ENCODE peak calls at places on chromosomes 2 and 18, in four cellular contexts. A, B, S and T are unnamed samples.

GRCh38 chr2:236997086-236997485 is 88.6 kb upstream of the COPS8 start:
- DNase-seq in A (no peak), B (no peak), S (no peak), T (no peak)

GRCh38 chr2:118974103-118974911 is 32.3 kb downstream of the MARCO start:
- DNase-seq in A (no peak), B (no peak), S (no peak), T (no peak)

GRCh38 chr2:170235860-170236638 is 58.1 kb downstream of the MYO3B start:
- DNase-seq in A (no peak), B (peak), S (no peak), T (no peak)

GRCh38 chr18:56393870-56394269 is 244.5 kb downstream of the TXNL1 start:
- DNase-seq in A (no peak), B (no peak), S (no peak), T (no peak)

GRCh38 chr18:48997985-48998831 is 47.4 kb upstream of the SMAD7 start:
- DNase-seq in A (peak), B (peak), S (no peak), T (no peak)

GRCh38 chr2:173834124-173834523 is 131.0 kb downstream of the SP3 start:
- DNase-seq in A (no peak), B (no peak), S (no peak), T (no peak)

GRCh38 chr2:54599914-54600313 is 123.5 kb upstream of the EML6 start:
- DNase-seq in A (peak), B (no peak), S (peak), T (peak)

GRCh38 chr2:237209046-237209375 is 123.3 kb downstream of the COPS8 start:
- DNase-seq in A (no peak), B (no peak), S (no peak), T (no peak)

GRCh38 chr2:190060626-190061025 is 1.9 kb downstream of the MSTN start:
- DNase-seq in A (no peak), B (no peak), S (no peak), T (no peak)

GRCh38 chr2:121185571-121186074 is 99.4 kb downstream of the TFCP2L1 start:
- DNase-seq in A (peak), B (peak), S (no peak), T (peak)

GRCh38 chr2:118089015-118089800 is 937 bp downstream of the INSIG2 start:
- DNase-seq in A (no peak), B (no peak), S (peak), T (no peak)

GRCh38 chr18:25832008-25832604 is 258.3 kb downstream of the SS18 start:
- DNase-seq in A (no peak), B (peak), S (peak), T (no peak)

GRCh38 chr2:98507940-98508689 is 63.5 kb downstream of the INPP4A start:
- DNase-seq in A (no peak), B (no peak), S (peak), T (no peak)

GRCh38 chr2:220076734-220077133 is 449.3 kb downstream of the SLC4A3 start:
- DNase-seq in A (peak), B (no peak), S (no peak), T (peak)

GRCh38 chr2:225993430-225993829 is 593.9 kb downstream of the NYAP2 start:
- DNase-seq in A (no peak), B (no peak), S (no peak), T (no peak)

GRCh38 chr18:77068890-77069312 is 63.7 kb downstream of the MBP start:
- DNase-seq in A (no peak), B (no peak), S (no peak), T (no peak)

GRCh38 chr18:54766631-54767030 is 61.6 kb upstream of the RAB27B start:
- DNase-seq in A (no peak), B (no peak), S (no peak), T (no peak)

GRCh38 chr2:235599596-235600338 is 105.9 kb downstream of the AGAP1 start:
- DNase-seq in A (no peak), B (no peak), S (no peak), T (no peak)

GRCh38 chr2:9639000-9639602 is 8.3 kb upstream of the YWHAQ start:
- DNase-seq in A (no peak), B (no peak), S (no peak), T (no peak)

GRCh38 chr2:7612969-7613368 is 695.8 kb downstream of the RNF144A start:
- DNase-seq in A (no peak), B (no peak), S (no peak), T (no peak)

DNA sequence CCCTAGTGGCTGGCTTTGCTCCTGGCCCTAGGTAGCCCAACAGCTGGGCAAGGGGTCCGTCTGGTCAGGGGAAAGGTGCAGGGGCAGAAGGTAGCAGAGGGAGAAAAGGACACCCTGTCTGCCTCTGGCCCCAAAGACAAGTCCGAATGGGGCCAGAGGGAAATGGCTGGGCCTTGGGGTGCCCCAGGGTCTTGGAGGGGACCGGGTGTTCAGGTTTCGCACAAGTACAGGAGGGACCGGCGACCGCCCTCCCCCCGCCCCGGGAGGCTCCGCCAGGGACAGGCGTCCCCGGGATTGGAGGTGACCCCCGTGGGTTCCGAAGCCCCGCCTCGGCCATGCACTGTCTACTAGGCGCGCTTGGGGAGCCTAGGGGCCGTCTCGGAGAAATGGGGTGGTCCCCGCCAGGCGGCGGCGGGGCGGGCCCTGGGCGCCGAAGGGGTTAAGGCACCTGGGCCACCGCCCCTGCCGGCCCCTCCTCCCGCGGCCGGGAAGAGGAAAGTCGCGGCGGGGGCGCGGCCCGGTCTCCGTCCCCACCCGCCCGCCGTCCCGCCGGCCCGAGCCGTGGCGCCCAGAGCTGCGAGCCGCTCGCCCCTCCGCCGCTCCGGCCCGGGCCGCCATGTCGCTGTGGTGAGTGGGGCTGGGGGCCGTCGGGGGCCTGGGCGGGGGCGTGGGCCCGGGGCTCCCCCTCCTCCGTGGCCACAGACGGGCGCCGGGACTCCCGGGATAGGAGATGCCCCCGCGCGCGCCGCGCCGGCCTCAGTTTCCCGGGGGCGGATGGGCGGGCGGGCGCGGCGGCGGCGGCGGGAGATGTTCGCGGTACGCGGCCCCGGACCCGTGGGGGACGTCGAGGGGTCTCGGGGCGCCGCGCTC is at the start of gene B3GNT7:
- DNase-seq in A (no peak), B (no peak), S (peak), T (no peak)
- H3K4me3 ChIP-seq in A (peak), B (peak), S (peak), T (peak)

DNA sequence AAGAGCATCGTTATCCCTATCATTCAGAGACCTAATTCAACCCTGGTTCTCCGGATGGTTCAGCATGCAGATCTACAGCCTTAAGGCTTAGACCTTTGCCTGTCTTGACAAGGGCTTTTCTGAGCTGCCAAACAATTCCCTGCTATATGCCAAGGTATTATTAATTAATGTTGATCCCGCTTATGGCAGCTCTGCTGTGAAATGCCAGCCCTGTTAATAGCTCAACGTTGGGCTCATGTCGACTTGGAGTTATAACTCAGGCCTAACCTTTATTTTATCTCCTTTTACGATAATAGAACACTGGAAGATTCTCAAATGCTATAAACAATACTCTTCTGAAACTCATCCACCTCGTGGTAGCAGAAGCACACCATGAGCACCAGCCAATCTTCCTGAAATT is 188.6 kb downstream of the TMEM247 start:
- DNase-seq in A (no peak), B (no peak), S (no peak), T (no peak)
- TF ChIP-seq POLR2AphosphoS5 in A (no peak), B (no peak), S (no peak), T (no peak)

DNA sequence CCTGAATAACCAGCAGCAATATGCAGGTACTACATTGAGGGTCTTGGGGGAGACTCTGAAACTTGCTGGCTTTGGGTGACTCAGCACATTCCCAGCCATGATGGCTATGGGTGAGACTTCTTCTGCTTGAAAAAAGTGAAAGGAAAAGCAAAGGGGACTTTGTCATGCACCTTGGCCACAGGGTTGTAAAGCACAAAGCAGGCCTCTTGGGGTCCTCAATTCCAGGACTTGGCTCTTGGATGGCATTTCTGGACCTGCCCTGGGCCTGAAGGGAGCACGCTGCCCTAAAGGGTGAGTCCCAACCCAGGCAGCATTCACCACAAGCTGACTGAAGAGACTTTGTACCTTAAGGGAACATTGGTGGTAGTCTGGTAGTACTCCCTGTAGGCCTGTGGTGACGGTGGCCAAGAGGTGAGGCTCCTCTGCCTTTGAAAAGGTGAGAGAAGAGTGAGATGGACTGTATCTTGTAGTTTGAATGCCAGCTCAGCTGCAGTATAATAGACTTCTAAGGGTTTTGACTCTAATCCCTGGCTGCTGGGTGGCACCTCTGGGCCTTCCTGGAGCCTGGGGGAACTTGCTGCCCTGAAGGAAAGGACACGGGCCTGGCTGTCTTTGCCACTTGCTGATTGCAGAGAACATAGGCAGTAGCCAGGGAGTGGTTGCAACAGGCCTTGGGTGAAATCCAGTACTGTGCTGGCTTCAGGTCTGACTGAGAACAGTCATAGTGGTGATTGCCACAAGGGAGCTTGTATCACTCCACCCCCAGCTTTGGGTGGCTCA is 36.5 kb upstream of the CYTIP start:
- DNase-seq in A (no peak), B (no peak), S (peak), T (no peak)
- H3K4me3 ChIP-seq in A (no peak), B (no peak), S (no peak), T (no peak)

DNA sequence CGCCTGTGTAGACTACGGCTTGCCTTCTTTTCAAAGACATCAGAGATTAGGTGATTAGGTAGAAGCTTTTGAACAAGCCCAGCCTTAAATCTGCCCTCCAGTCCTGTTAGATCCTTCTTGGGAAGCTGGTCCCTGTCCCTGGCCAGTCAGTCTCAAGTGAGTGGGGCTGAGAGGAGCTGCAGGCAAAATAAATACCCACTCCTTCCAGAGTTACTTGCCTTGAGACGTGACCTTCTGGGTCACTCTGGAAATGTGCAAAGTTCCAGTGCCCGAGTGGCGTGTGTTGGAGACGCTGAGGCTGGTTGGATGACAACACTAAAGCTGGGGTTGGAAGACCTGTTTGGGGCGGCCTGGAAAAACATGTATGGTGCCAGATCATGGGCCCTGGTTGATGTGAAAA is 32.1 kb downstream of the TCF7L1 start:
- DNase-seq in A (no peak), B (no peak), S (no peak), T (no peak)
- TF ChIP-seq POLR2AphosphoS5 in A (no peak), B (no peak), S (no peak), T (no peak)

GRCh38 chr2:109213646-109214417 is 84.8 kb downstream of the SH3RF3 start:
- DNase-seq in A (no peak), B (no peak), S (no peak), T (no peak)
- H3K4me3 ChIP-seq in A (no peak), B (no peak), S (no peak), T (no peak)